ENCODE peak calls at places on chromosomes 13 and 19, in six cellular contexts. X is A549, S is GM12878, R is IMR-90, L is SK-N-SH, A is HepG2. G is an unnamed sample.

GRCh38 chr19:51891193-51891747 is 3.5 kb upstream of the ZNF577 start:
- DNase-seq in X (no peak), S (no peak), R (no peak), L (no peak), A (no peak), G (no peak)

GRCh38 chr19:17680235-17680722 is 7.9 kb downstream of the UNC13A start:
- DNase-seq in X (peak; percentile 71), S (peak; percentile 27), R (peak; percentile 62), L (no peak), A (no peak), G (peak; percentile 87)

GRCh38 chr19:17681505-17682125 is 6.5 kb downstream of the UNC13A start:
- DNase-seq in X (no peak), S (no peak), R (peak; percentile 56), L (no peak), A (no peak), G (peak; percentile 91)

GRCh38 chr13:113592571-113592970 is 8.0 kb downstream of the TFDP1 start:
- DNase-seq in X (no peak), S (no peak), R (no peak), L (peak; percentile 14), A (no peak), G (no peak)

GRCh38 chr13:26362261-26362660 is 108.3 kb downstream of the CDK8 start:
- DNase-seq in X (no peak), S (no peak), R (no peak), L (no peak), A (no peak), G (no peak)

GRCh38 chr19:31312004-31312403 is 37.2 kb downstream of the TSHZ3 start:
- DNase-seq in X (no peak), S (no peak), R (peak; percentile 87), L (no peak), A (no peak), G (peak; percentile 9)

GRCh38 chr13:43963726-43964125 is 84.0 kb downstream of the LACC1 start:
- DNase-seq in X (no peak), S (no peak), R (no peak), L (no peak), A (no peak), G (no peak)

GRCh38 chr13:51844862-51845573 is at the start of gene TMEM272:
- DNase-seq in X (peak; percentile 77), S (no peak), R (peak; percentile 11), L (peak; percentile 87), A (peak; percentile 43), G (peak; percentile 70)

GRCh38 chr19:47391510-47392223 is 27.7 kb downstream of the MEIS3 start:
- DNase-seq in X (peak; percentile 75), S (peak; percentile 12), R (peak; percentile 66), L (peak; percentile 82), A (peak; percentile 58), G (peak; percentile 83)

GRCh38 chr19:39858541-39858940 is 12.4 kb upstream of the FBL start:
- DNase-seq in X (no peak), S (no peak), R (peak; percentile 63), L (no peak), A (peak; percentile 35), G (peak; percentile 32)

DNA sequence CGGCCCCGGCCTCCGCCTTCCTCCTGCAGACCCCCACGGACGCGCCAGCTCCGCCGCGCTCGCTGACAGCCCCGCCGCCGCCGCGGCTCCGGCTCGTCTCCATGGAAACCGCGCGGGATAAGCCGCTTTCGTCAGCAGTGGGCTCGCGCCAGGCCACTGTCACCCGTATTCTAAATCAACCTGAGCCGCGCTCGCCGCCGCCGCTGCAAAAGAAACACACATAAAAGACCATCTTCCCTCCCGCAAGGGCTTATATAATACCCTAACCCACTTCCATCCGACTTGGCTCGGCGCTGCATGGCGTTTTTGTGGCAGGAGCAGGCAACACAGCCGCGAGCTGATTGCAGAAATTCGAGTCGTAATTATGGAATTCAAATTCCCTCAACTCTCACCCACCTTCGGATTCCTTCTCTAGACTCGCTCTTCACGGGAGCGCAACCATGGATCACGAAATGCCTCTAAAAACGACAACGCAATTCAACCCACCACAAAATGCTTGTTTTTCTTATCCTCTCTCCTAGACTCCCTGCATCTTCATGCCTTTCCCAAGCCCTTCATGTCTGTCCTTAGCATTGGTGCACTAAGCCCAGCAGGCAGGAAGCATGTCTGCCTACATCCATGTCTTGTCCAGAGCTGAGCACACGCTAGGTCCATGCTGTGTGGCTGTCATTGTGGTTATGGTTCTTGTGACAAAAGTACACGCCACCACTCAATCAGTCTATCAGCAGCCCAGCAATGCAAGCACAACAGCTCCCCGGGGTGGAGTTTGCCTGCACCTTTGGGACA is at the start of gene AMER2:
- DNase-seq in X (no peak), S (no peak), R (no peak), L (peak; percentile 75), A (no peak), G (no peak)
- TF ChIP-seq SMC3 in X (no peak), S (no peak), R (no peak), L (no peak), A (no peak), G (no peak)

DNA sequence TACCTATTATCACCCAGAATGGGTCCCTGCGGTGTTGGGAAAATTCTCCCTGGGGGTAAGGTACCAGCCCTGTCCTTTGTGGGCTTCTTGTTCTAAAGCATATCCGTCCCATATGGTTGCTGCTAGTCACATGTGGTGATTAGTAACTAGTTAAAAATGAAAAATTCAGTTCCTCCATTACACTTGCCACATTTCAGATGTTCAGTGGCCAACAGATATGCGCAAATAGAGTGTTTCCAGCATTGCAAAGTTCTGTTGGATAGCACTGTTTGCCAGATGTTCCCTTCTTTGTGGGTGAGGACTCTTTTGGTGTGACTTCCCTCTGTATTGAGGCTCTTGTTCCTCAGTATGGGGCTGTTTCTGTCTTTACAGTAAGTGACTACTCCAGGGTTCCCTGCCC is 3.8 kb downstream of the CNOT3 start:
- DNase-seq in X (no peak), S (no peak), R (peak; percentile 29), L (no peak), A (no peak), G (no peak)
- TF ChIP-seq SMC3 in X (no peak), S (no peak), R (no peak), L (no peak), A (no peak), G (no peak)

GRCh38 chr13:112132619-112133018 is 65.7 kb downstream of the SOX1 start:
- DNase-seq in X (no peak), S (no peak), R (no peak), L (no peak), A (no peak), G (no peak)

GRCh38 chr13:112133489-112134149 is 66.7 kb downstream of the SOX1 start:
- DNase-seq in X (no peak), S (no peak), R (no peak), L (no peak), A (no peak), G (no peak)

GRCh38 chr13:112131740-112132113 is 64.8 kb downstream of the SOX1 start:
- DNase-seq in X (no peak), S (no peak), R (no peak), L (no peak), A (no peak), G (no peak)

GRCh38 chr13:112131081-112131739 is 64.3 kb downstream of the SOX1 start:
- DNase-seq in X (no peak), S (no peak), R (no peak), L (no peak), A (no peak), G (no peak)

GRCh38 chr13:112132142-112132541 is 65.2 kb downstream of the SOX1 start:
- DNase-seq in X (no peak), S (no peak), R (no peak), L (no peak), A (no peak), G (no peak)
- TF ChIP-seq SMC3 in X (no peak), S (no peak), R (no peak), L (no peak), A (no peak), G (no peak)

GRCh38 chr13:94657167-94657566 is 55.2 kb downstream of the SOX21 start:
- DNase-seq in X (no peak), S (no peak), R (peak; percentile 57), L (no peak), A (no peak), G (no peak)

GRCh38 chr13:94662274-94662945 is 49.9 kb downstream of the SOX21 start:
- DNase-seq in X (no peak), S (no peak), R (no peak), L (peak; percentile 32), A (no peak), G (peak; percentile 60)

GRCh38 chr13:94661396-94661795 is 50.9 kb downstream of the SOX21 start:
- DNase-seq in X (no peak), S (no peak), R (no peak), L (no peak), A (no peak), G (no peak)

GRCh38 chr13:94658926-94659649 is 53.3 kb downstream of the SOX21 start:
- DNase-seq in X (peak; percentile 5), S (no peak), R (no peak), L (no peak), A (no peak), G (no peak)

GRCh38 chr13:94660695-94661324 is 51.5 kb downstream of the SOX21 start:
- DNase-seq in X (peak; percentile 11), S (no peak), R (peak; percentile 41), L (peak; percentile 13), A (no peak), G (peak; percentile 34)
- TF ChIP-seq SMC3 in X (peak; percentile 38), S (no peak), R (no peak), L (no peak), A (no peak), G (no peak)

GRCh38 chr19:16571283-16571682 is 932 bp downstream of the SLC35E1 start:
- DNase-seq in X (no peak), S (no peak), R (peak; percentile 36), L (no peak), A (peak; percentile 10), G (no peak)

GRCh38 chr19:16573296-16573695 is 1.1 kb upstream of the SLC35E1 start:
- DNase-seq in X (no peak), S (no peak), R (no peak), L (no peak), A (no peak), G (no peak)

GRCh38 chr19:16572332-16573211 is at the start of gene SLC35E1:
- DNase-seq in X (peak; percentile 95), S (peak; percentile 86), R (peak; percentile 94), L (peak; percentile 100), A (peak; percentile 96), G (peak; percentile 97)

GRCh38 chr19:16569609-16570320 is 2.5 kb downstream of the SLC35E1 start:
- DNase-seq in X (no peak), S (no peak), R (no peak), L (no peak), A (no peak), G (no peak)

GRCh38 chr19:16571689-16572331 is 405 bp downstream of the SLC35E1 start:
- DNase-seq in X (no peak), S (no peak), R (peak; percentile 20), L (no peak), A (no peak), G (peak; percentile 44)
- TF ChIP-seq SMC3 in X (no peak), S (no peak), R (no peak), L (no peak), A (no peak), G (no peak)

G was measured in K562.